ENCODE peak calls at places on chromosomes 12 and 14, in four cellular contexts. Q is cardiac muscle cell, E is gastrocnemius medialis, N is stomach. O is an unnamed sample.

GRCh38 chr12:47938093-47938492 is 25.3 kb upstream of the TMEM106C start:
- DNase-seq in E (no peak), Q (peak; percentile 21), N (no peak), O (no peak)

GRCh38 chr14:99273025-99273723 is 1.2 kb upstream of the BCL11B start:
- DNase-seq in N (peak; percentile 26), Q (peak; percentile 19), E (no peak), O (peak; percentile 27)

GRCh38 chr12:132560421-132560830 is 50.0 kb downstream of the LRCOL1 start:
- DNase-seq in N (peak; percentile 38), Q (no peak), E (no peak), O (no peak)

GRCh38 chr12:47080725-47081502 is 1.2 kb upstream of the AMIGO2 start:
- DNase-seq in N (peak; percentile 50), E (peak; percentile 40), Q (peak; percentile 70), O (peak; percentile 55)

GRCh38 chr14:88477513-88478250 is 77.1 kb downstream of the PTPN21 start:
- DNase-seq in E (no peak), N (no peak), Q (peak; percentile 15), O (no peak)

GRCh38 chr12:111687255-111687654 is 1.4 kb downstream of the ACAD10 start:
- DNase-seq in Q (no peak), N (no peak), E (no peak), O (no peak)

GRCh38 chr12:1821805-1822204 is 1.4 kb downstream of the LRTM2 start:
- DNase-seq in E (no peak), N (no peak), Q (peak; percentile 25), O (no peak)

GRCh38 chr12:62331306-62331705 is 71.1 kb downstream of the USP15 start:
- DNase-seq in E (no peak), N (no peak), Q (no peak), O (no peak)

GRCh38 chr12:122001379-122002209 is 20.1 kb upstream of the BCL7A start:
- DNase-seq in N (no peak), Q (no peak), E (no peak), O (no peak)

GRCh38 chr12:68189766-68190700 is 30.5 kb upstream of the IFNG start:
- DNase-seq in N (no peak), E (no peak), Q (peak; percentile 76), O (peak; percentile 70)

GRCh38 chr14:105480165-105480564 is 5.5 kb downstream of the CRIP2 start:
- DNase-seq in Q (no peak), E (no peak), N (no peak), O (no peak)

GRCh38 chr12:46492471-46493351 is 120.1 kb upstream of the SLC38A2 start:
- DNase-seq in Q (peak; percentile 88), E (no peak), N (no peak), O (no peak)

GRCh38 chr12:67014642-67015041 is 254.5 kb upstream of the CAND1 start:
- DNase-seq in N (no peak), Q (no peak), E (no peak), O (no peak)

GRCh38 chr12:87815738-87816137 is 213.5 kb downstream of the C12orf50 start:
- DNase-seq in E (no peak), Q (no peak), N (no peak), O (no peak)

DNA sequence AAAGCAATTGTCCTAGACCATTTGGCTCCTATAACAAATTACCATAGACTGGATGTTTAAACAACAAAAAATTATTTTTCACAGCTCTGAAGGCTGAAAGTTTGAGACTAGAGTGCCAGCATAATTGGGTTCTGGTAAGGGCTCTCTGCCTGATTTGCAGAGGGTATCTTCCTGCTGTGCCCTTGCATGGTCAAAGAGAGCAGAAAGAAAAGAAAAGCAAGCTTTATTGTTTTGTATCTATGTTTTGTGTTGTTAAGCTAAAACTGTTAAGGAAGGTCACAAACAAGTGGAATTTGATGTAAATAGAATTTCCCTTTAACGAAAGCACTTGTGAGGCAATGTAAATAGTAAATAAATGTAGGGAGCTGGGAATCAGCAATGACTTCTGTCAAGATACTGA is 1031.0 kb upstream of the ATXN7L3B start:
- DNase-seq in Q (no peak), N (no peak), E (no peak), O (no peak)
- H3K27ac ChIP-seq in Q (no peak overlapping the region), N (no peak overlapping the region), E (no peak overlapping the region), O (no peak overlapping the region)

DNA sequence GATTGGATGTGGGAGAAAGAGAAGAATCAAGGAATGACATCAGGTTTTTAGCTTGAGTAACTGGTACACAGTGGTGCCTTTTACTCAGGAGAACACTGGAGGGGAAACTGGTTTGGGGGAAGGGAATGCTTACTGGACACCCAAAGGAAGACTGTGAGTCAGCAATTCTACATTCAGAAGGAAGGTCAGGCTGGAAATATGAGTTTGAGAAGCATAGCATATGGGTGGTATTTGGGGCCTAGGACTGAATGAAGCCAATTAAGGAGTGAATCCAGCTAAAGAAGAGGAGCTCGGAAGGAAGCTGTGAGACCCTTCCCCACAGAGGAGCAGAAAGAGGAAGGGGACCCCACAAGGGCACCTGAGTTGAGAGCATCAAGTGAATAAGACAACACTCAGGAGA is 35.4 kb downstream of the DMAC2L start:
- DNase-seq in E (no peak), N (no peak), Q (peak; percentile 75), O (no peak)
- H3K27ac ChIP-seq in E (no peak overlapping the region), N (no peak overlapping the region), Q (no peak overlapping the region), O (no peak overlapping the region)

DNA sequence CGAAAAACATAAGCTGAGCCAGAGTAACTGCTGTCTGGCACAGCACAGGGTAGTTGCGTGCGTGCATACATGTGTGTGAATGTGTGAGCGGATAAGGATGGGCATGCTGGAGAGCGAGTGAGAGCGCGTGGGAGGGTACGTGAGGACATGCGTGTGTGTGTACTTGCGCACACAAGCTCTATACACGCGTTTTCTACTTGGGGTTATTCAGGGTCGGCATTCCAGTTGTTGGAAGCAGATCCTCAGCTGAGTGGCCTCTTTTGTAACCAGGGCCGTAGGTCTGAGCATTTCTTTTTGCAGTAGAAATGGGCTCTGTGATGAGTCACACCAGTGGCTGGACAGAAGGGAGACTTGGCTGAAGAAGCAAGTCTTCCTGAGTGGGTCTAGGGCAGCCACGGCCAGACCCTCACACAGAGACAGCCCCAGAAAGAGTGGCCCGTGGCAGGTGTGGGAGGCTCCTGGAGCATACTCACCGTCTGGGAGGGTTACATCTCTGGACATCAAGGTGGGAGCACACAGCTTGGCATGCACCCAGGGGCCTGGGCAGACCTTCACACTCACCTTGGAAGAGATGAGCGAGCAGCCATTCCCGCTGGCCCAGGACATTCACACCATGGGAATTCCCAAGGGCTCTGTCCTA is 78.0 kb downstream of the LRRC74A start:
- DNase-seq in N (no peak), E (peak; percentile 62), Q (peak; percentile 96), O (no peak)
- H3K27ac ChIP-seq in N (peak overlapping the region; percentile 77), E (peak overlapping the region; percentile 44), Q (no peak overlapping the region), O (no peak overlapping the region)

GRCh38 chr14:91089958-91090535 is 23.8 kb upstream of the DGLUCY start:
- DNase-seq in Q (no peak), E (no peak), N (no peak), O (no peak)
- H3K27ac ChIP-seq in Q (no peak overlapping the region), E (no peak overlapping the region), N (no peak overlapping the region), O (no peak overlapping the region)

DNA sequence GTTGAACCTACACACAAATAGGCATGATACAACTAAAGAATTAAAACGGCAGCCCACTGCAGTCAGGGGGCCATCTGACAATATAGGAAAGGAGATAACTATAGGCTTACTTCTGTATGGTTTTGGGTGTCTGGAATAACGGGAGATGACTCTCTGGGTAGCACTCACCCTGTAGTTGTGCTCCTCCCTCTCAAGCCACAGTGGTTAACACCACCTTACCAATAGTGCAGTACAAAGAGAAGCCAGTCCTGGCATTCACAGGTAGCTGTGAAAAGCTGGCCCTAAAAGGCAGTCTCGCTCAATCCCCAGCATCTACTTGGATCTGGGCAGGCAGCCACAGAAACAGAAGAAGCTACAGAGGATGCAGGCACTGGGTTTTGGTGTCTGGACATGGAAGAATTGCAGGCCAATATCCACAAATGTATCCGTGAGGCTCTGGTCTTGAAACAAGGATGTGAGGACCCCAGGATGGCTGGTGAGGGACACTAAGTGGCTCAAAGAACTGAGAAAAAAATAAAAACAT is 93.0 kb downstream of the DPF3 start:
- DNase-seq in Q (no peak), N (no peak), E (peak; percentile 47), O (no peak)
- H3K27ac ChIP-seq in Q (no peak overlapping the region), N (no peak overlapping the region), E (peak overlapping the region; percentile 84), O (no peak overlapping the region)

GRCh38 chr12:4006743-4007142 is 133.5 kb upstream of the PARP11 start:
- DNase-seq in E (no peak), Q (no peak), N (no peak), O (no peak)

GRCh38 chr12:4001869-4002268 is 128.7 kb upstream of the PARP11 start:
- DNase-seq in Q (no peak), E (no peak), N (no peak), O (no peak)

GRCh38 chr12:4009979-4010704 is 136.9 kb upstream of the PARP11 start:
- DNase-seq in N (no peak), Q (no peak), E (no peak), O (no peak)

GRCh38 chr12:4002601-4003000 is 129.4 kb upstream of the PARP11 start:
- DNase-seq in Q (no peak), E (no peak), N (no peak), O (no peak)

GRCh38 chr12:4005851-4006400 is 132.7 kb upstream of the PARP11 start:
- DNase-seq in N (no peak), E (no peak), Q (no peak), O (no peak)
- H3K27ac ChIP-seq in N (no peak overlapping the region), E (no peak overlapping the region), Q (no peak overlapping the region), O (no peak overlapping the region)

GRCh38 chr12:108635997-108636808 is 2.5 kb upstream of the SELPLG start:
- DNase-seq in E (no peak), N (no peak), Q (no peak), O (no peak)
- H3K27ac ChIP-seq in E (no peak overlapping the region), N (peak overlapping the region; percentile 77), Q (peak overlapping the region; percentile 25), O (peak overlapping the region; percentile 92)

GRCh38 chr12:84643993-84644392 is 268.6 kb downstream of the SLC6A15 start:
- DNase-seq in N (no peak), Q (no peak), E (no peak), O (no peak)
- H3K27ac ChIP-seq in N (no peak overlapping the region), Q (no peak overlapping the region), E (no peak overlapping the region), O (no peak overlapping the region)

GRCh38 chr12:70721216-70721615 is 84.0 kb upstream of the PTPRB start:
- DNase-seq in E (no peak), N (no peak), Q (no peak), O (no peak)

GRCh38 chr12:70721958-70722357 is 84.7 kb upstream of the PTPRB start:
- DNase-seq in Q (no peak), N (no peak), E (no peak), O (no peak)

GRCh38 chr12:70724444-70724843 is 87.2 kb upstream of the PTPRB start:
- DNase-seq in E (no peak), N (no peak), Q (peak; percentile 27), O (no peak)

GRCh38 chr12:70719672-70720420 is 82.6 kb upstream of the PTPRB start:
- DNase-seq in E (peak; percentile 13), N (no peak), Q (peak; percentile 72), O (no peak)

DNA sequence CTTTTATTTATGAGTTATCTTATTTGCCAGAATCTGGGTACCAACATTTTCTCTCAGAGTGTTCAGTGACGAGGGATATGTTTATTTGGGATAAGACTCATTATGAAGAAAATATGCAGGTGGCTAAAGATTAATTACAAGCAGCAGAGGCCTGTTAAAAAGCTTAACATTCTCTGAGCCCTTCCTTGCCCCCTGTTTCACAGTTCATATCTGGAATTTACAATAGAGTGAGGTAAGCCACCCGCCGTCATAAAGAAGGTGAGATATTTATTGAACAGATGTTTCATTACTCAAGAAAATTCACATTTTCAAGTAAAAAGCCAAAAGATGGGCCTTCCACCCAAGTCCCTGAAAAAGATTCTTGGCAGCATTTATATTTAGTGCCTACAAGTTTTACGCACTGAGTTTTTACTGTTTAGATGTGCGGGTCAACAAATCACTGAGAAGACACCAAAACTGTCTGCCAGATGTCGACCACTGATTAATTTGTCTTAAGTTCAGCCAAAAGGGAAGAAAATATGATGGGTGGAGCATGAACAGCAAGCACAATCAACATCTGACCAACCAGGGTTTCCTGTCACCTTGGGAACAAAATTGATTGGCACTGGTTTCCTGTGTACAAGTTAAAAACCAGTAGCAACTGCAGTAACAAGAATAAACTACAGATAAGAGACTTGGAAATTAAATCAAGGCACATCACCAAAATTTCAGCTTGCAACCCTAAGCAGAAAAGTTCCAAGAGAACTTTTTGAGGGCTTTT is 85.5 kb upstream of the PTPRB start:
- DNase-seq in N (no peak), E (no peak), Q (peak; percentile 75), O (no peak)
- H3K27ac ChIP-seq in N (peak overlapping the region; percentile 3), E (peak overlapping the region; percentile 46), Q (no peak overlapping the region), O (no peak overlapping the region)

O was measured in CD4-positive, alpha-beta memory T cell.